ENCODE peak calls at places on chromosomes 12 and 14, in seven cellular contexts. J is breast epithelium, A is right atrium auricular region, R is ovary, U is Peyer's patch, P is fibroblast of pulmonary artery, Q is bronchial epithelial cell. X is an unnamed sample.

GRCh38 chr12:68977335-68977734 is 44.4 kb upstream of the CPM start:
- DNase-seq in J (no peak), A (no peak), R (no peak), U (no peak), P (no peak), Q (no peak), X (no peak)

GRCh38 chr12:117552971-117553370 is 191.5 kb upstream of the NOS1 start:
- DNase-seq in J (no peak), A (no peak), R (no peak), U (no peak), P (no peak), Q (no peak), X (peak)

GRCh38 chr12:87054225-87054624 is 798.0 kb upstream of the MGAT4C start:
- DNase-seq in J (no peak), A (no peak), R (no peak), U (no peak), P (peak), Q (no peak), X (no peak)

GRCh38 chr14:102479777-102480176 is 29.8 kb downstream of the ANKRD9 start:
- DNase-seq in J (no peak), A (no peak), R (peak), U (peak), P (no peak), Q (no peak), X (no peak)

GRCh38 chr14:96746101-96746500 is 51.1 kb upstream of the VRK1 start:
- DNase-seq in J (no peak), A (no peak), R (no peak), U (no peak), P (no peak), Q (no peak), X (no peak)

GRCh38 chr12:93387780-93388179 is 10.1 kb downstream of the NUDT4 start:
- DNase-seq in J (no peak), A (no peak), R (no peak), U (no peak), P (peak), Q (peak), X (no peak)

GRCh38 chr12:72012874-72013273 is 74.2 kb downstream of the TPH2 start:
- DNase-seq in J (no peak), A (no peak), R (no peak), U (no peak), P (no peak), Q (no peak), X (no peak)

GRCh38 chr12:94988471-94988870 is 15.0 kb downstream of the NDUFA12 start:
- DNase-seq in J (no peak), A (no peak), R (no peak), U (no peak), P (no peak), Q (no peak), X (no peak)

GRCh38 chr14:81940636-81941035 is 407.0 kb upstream of the SEL1L start:
- DNase-seq in J (no peak), A (no peak), R (no peak), U (no peak), P (no peak), Q (no peak), X (no peak)

GRCh38 chr14:55585854-55586253 is 5.8 kb downstream of the KTN1 start:
- DNase-seq in J (no peak), A (no peak), R (no peak), U (no peak), P (peak), Q (peak), X (no peak)

GRCh38 chr12:5305425-5305824 is 126.5 kb upstream of the NTF3 start:
- DNase-seq in J (no peak), A (no peak), R (no peak), U (peak), P (no peak), Q (no peak), X (no peak)

GRCh38 chr12:108918206-108918605 is 38.3 kb downstream of the DAO start:
- DNase-seq in J (no peak), A (no peak), R (no peak), U (no peak), P (no peak), Q (no peak), X (no peak)

GRCh38 chr12:59651230-59651920 is 55.5 kb downstream of the SLC16A7 start:
- DNase-seq in J (no peak), A (no peak), R (no peak), U (no peak), P (peak), Q (peak), X (no peak)

GRCh38 chr12:32535260-32535999 is 136.1 kb downstream of the FGD4 start:
- DNase-seq in J (no peak), A (peak), R (peak), U (peak), P (peak), Q (peak), X (peak)

GRCh38 chr12:18747960-18748359 is 10.0 kb downstream of the CAPZA3 start:
- DNase-seq in J (no peak), A (no peak), R (no peak), U (no peak), P (peak), Q (peak), X (no peak)

GRCh38 chr14:58746261-58746660 is 108.5 kb downstream of the DACT1 start:
- DNase-seq in J (no peak), A (no peak), R (no peak), U (peak), P (peak), Q (peak), X (no peak)

GRCh38 chr14:31921741-31922140 is 155.4 kb upstream of the ARHGAP5 start:
- DNase-seq in J (no peak), A (no peak), R (no peak), U (no peak), P (no peak), Q (no peak), X (no peak)

GRCh38 chr14:63672417-63673180 is 30.9 kb upstream of the WDR89 start:
- DNase-seq in J (no peak), A (no peak), R (no peak), U (no peak), P (no peak), Q (peak), X (no peak)

GRCh38 chr14:76699209-76699608 is 62.1 kb upstream of the VASH1 start:
- DNase-seq in J (no peak), A (no peak), R (no peak), U (peak), P (no peak), Q (no peak), X (no peak)

GRCh38 chr12:78060186-78060585 is 229.5 kb downstream of the NAV3 start:
- DNase-seq in J (no peak), A (no peak), R (no peak), U (no peak), P (peak), Q (peak), X (no peak)

GRCh38 chr12:31466768-31467167 is 124.2 kb downstream of the DENND5B start:
- DNase-seq in J (no peak), A (no peak), R (no peak), U (no peak), P (peak), Q (peak), X (no peak)

GRCh38 chr14:74984241-74985027 is 18.3 kb upstream of the EIF2B2 start:
- DNase-seq in J (no peak), A (no peak), R (no peak), U (peak), P (no peak), Q (no peak), X (no peak)

GRCh38 chr12:101051901-101052550 is 158.0 kb downstream of the SLC5A8 start:
- DNase-seq in J (no peak), A (no peak), R (peak), U (peak), P (peak), Q (peak), X (no peak)

GRCh38 chr12:27817761-27818160 is 37.7 kb upstream of the MANSC4 start:
- DNase-seq in J (no peak), A (no peak), R (no peak), U (no peak), P (no peak), Q (no peak), X (no peak)

GRCh38 chr12:52433501-52434095 is 573 bp downstream of the KRT75 start:
- DNase-seq in J (no peak), A (no peak), R (no peak), U (no peak), P (no peak), Q (no peak), X (peak)

GRCh38 chr12:48180857-48181495 is 2.5 kb upstream of the CCDC184 start:
- DNase-seq in J (no peak), A (no peak), R (no peak), U (no peak), P (no peak), Q (no peak), X (no peak)

GRCh38 chr12:48183876-48184548 is 568 bp downstream of the CCDC184 start:
- DNase-seq in J (no peak), A (no peak), R (peak), U (no peak), P (no peak), Q (no peak), X (no peak)

GRCh38 chr12:48184549-48184922 is 1.1 kb downstream of the CCDC184 start:
- DNase-seq in J (no peak), A (no peak), R (no peak), U (no peak), P (no peak), Q (no peak), X (no peak)

GRCh38 chr12:48183091-48183875 is at the start of gene CCDC184:
- DNase-seq in J (no peak), A (peak), R (peak), U (peak), P (peak), Q (peak), X (peak)

GRCh38 chr12:48182659-48183058 is 785 bp upstream of the CCDC184 start:
- DNase-seq in J (no peak), A (no peak), R (no peak), U (no peak), P (no peak), Q (no peak), X (no peak)
- H3K4me3 ChIP-seq in J (peak), A (peak), R (peak), U (peak), P (peak), Q (peak), X (peak)

GRCh38 chr12:106303202-106303820 is 778 bp downstream of the TCP11L2 start:
- DNase-seq in J (peak), A (peak), R (peak), U (peak), P (peak), Q (peak), X (peak)
- TF ChIP-seq CTCF in J (no peak), A (peak), R (no peak), U (no peak), P (no peak), Q (peak), X (no peak)

GRCh38 chr14:103624860-103625259 is 4.2 kb upstream of the KLC1 start:
- DNase-seq in J (peak), A (peak), R (peak), U (peak), P (peak), Q (peak), X (peak)
- H3K4me3 ChIP-seq in J (no peak), A (no peak), R (no peak), U (peak), P (no peak), Q (no peak), X (peak)

DNA sequence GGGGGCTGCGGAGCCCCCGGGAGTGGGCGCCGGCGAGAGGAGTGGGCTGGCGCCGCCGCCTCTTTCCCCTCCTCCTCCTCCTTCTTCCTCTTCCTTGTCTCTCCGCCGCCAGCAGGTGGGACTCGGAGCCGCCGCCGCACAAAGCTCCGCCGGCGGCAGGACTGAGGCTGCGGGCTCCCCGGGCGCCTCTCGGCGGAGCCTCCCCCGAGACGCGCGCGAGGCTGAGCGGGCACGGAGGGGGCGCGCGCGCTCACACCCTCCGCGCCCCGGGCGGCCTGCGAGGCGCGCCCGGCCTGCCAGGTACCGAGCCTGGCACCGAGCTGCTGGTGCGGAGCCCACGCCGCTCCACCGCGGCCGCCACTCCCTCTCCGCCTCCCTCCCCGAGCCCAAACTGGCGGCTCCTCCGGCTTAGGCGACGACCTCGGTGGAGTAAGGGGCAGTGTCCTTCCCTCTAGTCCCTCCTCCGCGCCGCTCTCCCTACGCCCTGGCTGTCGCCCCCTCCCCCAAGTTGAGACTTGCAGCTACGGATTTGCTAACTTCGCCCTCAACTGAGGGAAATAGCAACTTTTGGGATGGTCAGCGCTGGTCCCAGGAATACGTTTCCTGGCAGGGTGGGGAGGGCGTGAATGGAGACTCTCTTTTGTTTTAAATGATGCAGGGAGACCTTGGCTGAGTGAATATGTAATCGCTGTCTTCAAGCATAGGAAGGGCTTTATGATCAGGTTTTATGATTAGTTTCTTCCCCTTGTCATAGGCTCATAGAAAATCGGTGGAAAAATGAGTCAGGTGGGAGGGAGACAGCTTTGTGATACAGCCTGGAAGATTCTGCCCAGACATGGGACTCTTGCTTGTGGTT is 199.5 kb upstream of the CAND1 start:
- DNase-seq in J (no peak), A (no peak), R (peak), U (peak), P (no peak), Q (peak), X (no peak)
- TF ChIP-seq CTCF in J (no peak), A (no peak), R (no peak), U (peak), P (no peak), Q (peak), X (no peak)

DNA sequence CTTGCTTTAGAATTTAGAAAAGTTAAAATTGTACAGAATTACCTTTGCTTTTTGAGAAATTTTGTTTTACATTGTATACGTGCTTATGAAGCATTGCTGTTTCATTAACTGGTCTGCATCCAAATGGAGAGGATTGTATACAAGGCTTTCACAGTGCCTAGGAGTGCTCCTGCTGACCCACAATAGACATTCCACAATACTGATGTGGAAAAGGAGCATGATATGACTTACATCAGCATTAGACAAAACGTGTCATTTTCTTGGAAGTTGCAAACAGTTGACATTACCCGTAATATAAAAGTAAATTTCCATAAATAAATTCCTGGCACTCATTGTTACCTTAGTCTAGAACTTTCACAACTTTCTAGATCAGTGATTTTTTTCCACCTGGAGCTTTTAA is 1.9 kb downstream of the PRKD1 start:
- DNase-seq in J (no peak), A (no peak), R (no peak), U (no peak), P (peak), Q (no peak), X (no peak)
- H3K4me3 ChIP-seq in J (peak), A (peak), R (no peak), U (no peak), P (peak), Q (no peak), X (peak)

GRCh38 chr14:42277840-42278239 is 671.2 kb downstream of the LRFN5 start:
- DNase-seq in J (no peak), A (no peak), R (no peak), U (no peak), P (no peak), Q (no peak), X (no peak)
- TF ChIP-seq CTCF in J (no peak), A (no peak), R (no peak), U (no peak), P (no peak), Q (no peak), X (no peak)

GRCh38 chr14:69715725-69716482 is 51.0 kb upstream of the SRSF5 start:
- DNase-seq in J (peak), A (peak), R (peak), U (peak), P (peak), Q (peak), X (peak)
- H3K4me3 ChIP-seq in J (no peak), A (no peak), R (no peak), U (no peak), P (no peak), Q (no peak), X (peak)

GRCh38 chr12:124165695-124166094 is 129.2 kb upstream of the RFLNA start:
- DNase-seq in J (no peak), A (no peak), R (no peak), U (no peak), P (no peak), Q (no peak), X (no peak)

GRCh38 chr12:124159655-124160054 is 135.2 kb upstream of the RFLNA start:
- DNase-seq in J (no peak), A (no peak), R (peak), U (peak), P (no peak), Q (no peak), X (no peak)

GRCh38 chr12:124167141-124167540 is 127.8 kb upstream of the RFLNA start:
- DNase-seq in J (no peak), A (no peak), R (no peak), U (no peak), P (no peak), Q (no peak), X (no peak)

GRCh38 chr12:124160102-124160501 is 134.8 kb upstream of the RFLNA start:
- DNase-seq in J (no peak), A (no peak), R (no peak), U (no peak), P (no peak), Q (no peak), X (no peak)

DNA sequence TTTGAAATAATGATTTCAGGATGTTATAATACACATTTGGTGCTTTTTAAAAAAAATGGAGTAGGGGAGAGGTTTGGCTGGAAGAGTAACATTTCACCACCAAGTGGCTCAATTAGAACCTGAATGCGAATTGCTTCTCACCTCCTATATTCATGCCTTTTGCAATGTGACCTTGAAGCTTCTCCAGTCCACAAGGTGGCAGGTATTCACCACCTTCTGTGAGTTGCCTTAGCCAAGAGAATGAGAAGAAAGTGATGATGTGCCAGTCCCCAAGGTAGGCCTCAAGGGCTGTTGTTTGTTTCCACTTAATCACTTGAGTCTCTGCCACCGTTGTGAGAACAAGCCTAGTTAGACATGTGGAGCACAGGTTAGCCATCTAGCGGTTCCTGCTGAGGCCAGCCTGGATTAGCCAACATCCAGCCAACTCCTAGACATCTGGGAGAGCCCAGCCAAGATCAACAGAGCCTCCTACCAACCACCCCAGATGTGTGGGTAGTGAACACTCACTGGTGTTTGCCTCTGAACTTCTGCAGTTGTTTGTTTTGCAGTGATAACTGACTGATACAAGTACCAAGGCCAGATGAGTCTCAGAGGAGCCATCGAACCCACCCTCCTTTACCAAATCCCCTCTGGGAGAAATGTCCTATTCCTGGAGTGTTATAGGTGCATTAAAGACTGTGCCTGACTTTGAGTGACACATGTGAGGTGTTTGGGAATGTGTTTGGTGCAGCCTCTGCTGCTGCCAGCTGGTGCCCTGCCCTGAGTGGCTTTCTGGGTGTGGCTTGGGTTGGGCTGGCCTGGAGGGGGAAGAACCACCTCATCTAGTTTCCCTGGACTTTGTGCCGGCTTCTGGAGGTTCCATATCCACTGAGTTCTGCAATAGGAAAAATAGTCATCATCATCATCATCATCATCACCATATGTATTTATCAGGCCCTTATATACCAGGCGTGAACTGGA is 132.5 kb upstream of the RFLNA start:
- DNase-seq in J (no peak), A (no peak), R (no peak), U (peak), P (peak), Q (peak), X (no peak)
- TF ChIP-seq CTCF in J (no peak), A (no peak), R (no peak), U (peak), P (no peak), Q (no peak), X (no peak)

DNA sequence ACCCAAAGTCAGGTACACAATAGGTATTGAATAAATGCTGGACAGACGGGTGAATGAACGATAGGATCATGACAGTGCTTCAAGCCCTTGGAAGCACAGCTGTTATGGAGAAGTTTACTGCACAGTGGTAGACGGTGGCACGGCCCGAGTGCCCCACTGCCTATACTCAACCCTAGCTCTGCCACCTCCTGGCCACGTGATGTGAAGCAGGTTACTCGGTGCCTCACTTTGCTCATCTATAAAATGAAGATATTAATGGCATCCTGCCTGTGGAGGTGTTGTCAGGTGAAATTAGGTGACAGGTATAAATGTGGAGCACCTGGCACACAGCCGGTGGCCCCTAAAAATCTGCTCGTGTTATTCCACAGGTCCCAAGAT is 5.8 kb downstream of the ASB2 start:
- DNase-seq in J (no peak), A (no peak), R (no peak), U (peak), P (peak), Q (peak), X (no peak)
- H3K4me3 ChIP-seq in J (peak), A (peak), R (no peak), U (peak), P (no peak), Q (no peak), X (peak)

GRCh38 chr12:6752181-6752930 is 585 bp downstream of the MLF2 start:
- DNase-seq in J (no peak), A (peak), R (no peak), U (peak), P (peak), Q (peak), X (no peak)
- TF ChIP-seq CTCF in J (no peak), A (no peak), R (no peak), U (peak), P (peak), Q (peak), X (no peak)